ENCODE peak calls at places on chromosome 4, in seven cellular contexts. One of them, this sample, is unnamed.

GRCh38 chr4:48710446-48711209 is 69.5 kb downstream of the FRYL start:
- DNase-seq in heart left ventricle: no peak
- DNase-seq in BJ: no peak
- DNase-seq in MCF 10A: peak; percentile 23
- DNase-seq in RPMI7951: no peak
- DNase-seq in hypothalamus: no peak
- DNase-seq in activated CD8-positive, alpha-beta memory T cell treated with anti-CD3 and anti-CD28 coated beads for 24 hours: no peak
- DNase-seq in this sample: no peak

GRCh38 chr4:76801621-76802545 is 96.1 kb downstream of the SOWAHB start:
- DNase-seq in RPMI7951: no peak
- DNase-seq in activated CD8-positive, alpha-beta memory T cell treated with anti-CD3 and anti-CD28 coated beads for 24 hours: no peak
- DNase-seq in heart left ventricle: peak; percentile 60
- DNase-seq in hypothalamus: no peak
- DNase-seq in MCF 10A: no peak
- DNase-seq in BJ: no peak
- DNase-seq in this sample: peak; percentile 60

GRCh38 chr4:170007113-170007512 is 19.1 kb downstream of the MFAP3L start:
- DNase-seq in BJ: no peak
- DNase-seq in hypothalamus: no peak
- DNase-seq in MCF 10A: no peak
- DNase-seq in activated CD8-positive, alpha-beta memory T cell treated with anti-CD3 and anti-CD28 coated beads for 24 hours: no peak
- DNase-seq in RPMI7951: peak; percentile 11
- DNase-seq in heart left ventricle: no peak
- DNase-seq in this sample: no peak

GRCh38 chr4:10260777-10261176 is 144.2 kb upstream of the WDR1 start:
- DNase-seq in RPMI7951: no peak
- DNase-seq in heart left ventricle: no peak
- DNase-seq in hypothalamus: no peak
- DNase-seq in MCF 10A: no peak
- DNase-seq in activated CD8-positive, alpha-beta memory T cell treated with anti-CD3 and anti-CD28 coated beads for 24 hours: no peak
- DNase-seq in BJ: no peak
- DNase-seq in this sample: no peak

GRCh38 chr4:118313098-118313497 is 39.7 kb downstream of the PRSS12 start:
- DNase-seq in MCF 10A: no peak
- DNase-seq in RPMI7951: no peak
- DNase-seq in BJ: no peak
- DNase-seq in activated CD8-positive, alpha-beta memory T cell treated with anti-CD3 and anti-CD28 coated beads for 24 hours: no peak
- DNase-seq in hypothalamus: no peak
- DNase-seq in heart left ventricle: no peak
- DNase-seq in this sample: no peak

GRCh38 chr4:186887211-186887785 is 163.6 kb upstream of the FAT1 start:
- DNase-seq in RPMI7951: no peak
- DNase-seq in BJ: no peak
- DNase-seq in MCF 10A: peak; percentile 18
- DNase-seq in hypothalamus: no peak
- DNase-seq in activated CD8-positive, alpha-beta memory T cell treated with anti-CD3 and anti-CD28 coated beads for 24 hours: no peak
- DNase-seq in heart left ventricle: no peak
- DNase-seq in this sample: no peak

GRCh38 chr4:154908168-154908567 is 127.1 kb downstream of the RBM46 start:
- DNase-seq in MCF 10A: peak; percentile 4
- DNase-seq in BJ: no peak
- DNase-seq in activated CD8-positive, alpha-beta memory T cell treated with anti-CD3 and anti-CD28 coated beads for 24 hours: no peak
- DNase-seq in RPMI7951: peak; percentile 17
- DNase-seq in heart left ventricle: no peak
- DNase-seq in hypothalamus: no peak
- DNase-seq in this sample: no peak

GRCh38 chr4:151553874-151554273 is 144.9 kb downstream of the FHIP1A start:
- DNase-seq in activated CD8-positive, alpha-beta memory T cell treated with anti-CD3 and anti-CD28 coated beads for 24 hours: no peak
- DNase-seq in RPMI7951: no peak
- DNase-seq in heart left ventricle: no peak
- DNase-seq in hypothalamus: no peak
- DNase-seq in MCF 10A: no peak
- DNase-seq in BJ: no peak
- DNase-seq in this sample: no peak

GRCh38 chr4:155434904-155435303 is 58.1 kb upstream of the MAP9 start:
- DNase-seq in heart left ventricle: no peak
- DNase-seq in BJ: no peak
- DNase-seq in RPMI7951: no peak
- DNase-seq in MCF 10A: no peak
- DNase-seq in activated CD8-positive, alpha-beta memory T cell treated with anti-CD3 and anti-CD28 coated beads for 24 hours: no peak
- DNase-seq in hypothalamus: no peak
- DNase-seq in this sample: no peak

GRCh38 chr4:22237846-22238513 is 277.9 kb downstream of the ADGRA3 start:
- DNase-seq in activated CD8-positive, alpha-beta memory T cell treated with anti-CD3 and anti-CD28 coated beads for 24 hours: no peak
- DNase-seq in hypothalamus: no peak
- DNase-seq in heart left ventricle: no peak
- DNase-seq in MCF 10A: no peak
- DNase-seq in BJ: no peak
- DNase-seq in RPMI7951: no peak
- DNase-seq in this sample: no peak

GRCh38 chr4:97998203-97998602 is 145.1 kb downstream of the STPG2 start:
- DNase-seq in MCF 10A: peak; percentile 7
- DNase-seq in BJ: no peak
- DNase-seq in heart left ventricle: no peak
- DNase-seq in activated CD8-positive, alpha-beta memory T cell treated with anti-CD3 and anti-CD28 coated beads for 24 hours: no peak
- DNase-seq in hypothalamus: no peak
- DNase-seq in RPMI7951: no peak
- DNase-seq in this sample: no peak

GRCh38 chr4:24980064-24980690 is 50.6 kb downstream of the LGI2 start:
- DNase-seq in heart left ventricle: peak; percentile 69
- DNase-seq in hypothalamus: peak; percentile 25
- DNase-seq in BJ: no peak
- DNase-seq in activated CD8-positive, alpha-beta memory T cell treated with anti-CD3 and anti-CD28 coated beads for 24 hours: peak; percentile 59
- DNase-seq in MCF 10A: peak; percentile 73
- DNase-seq in RPMI7951: peak; percentile 51
- DNase-seq in this sample: no peak

GRCh38 chr4:36138221-36138620 is 106.1 kb downstream of the ARAP2 start:
- DNase-seq in BJ: no peak
- DNase-seq in heart left ventricle: no peak
- DNase-seq in RPMI7951: no peak
- DNase-seq in activated CD8-positive, alpha-beta memory T cell treated with anti-CD3 and anti-CD28 coated beads for 24 hours: no peak
- DNase-seq in MCF 10A: peak; percentile 29
- DNase-seq in hypothalamus: no peak
- DNase-seq in this sample: no peak

GRCh38 chr4:68905598-68906237 is 45.9 kb downstream of the UGT2A3 start:
- DNase-seq in activated CD8-positive, alpha-beta memory T cell treated with anti-CD3 and anti-CD28 coated beads for 24 hours: no peak
- DNase-seq in hypothalamus: no peak
- DNase-seq in RPMI7951: no peak
- DNase-seq in MCF 10A: no peak
- DNase-seq in heart left ventricle: no peak
- DNase-seq in BJ: no peak
- DNase-seq in this sample: no peak

GRCh38 chr4:112411781-112412281 is 104.1 kb downstream of the NEUROG2 start:
- DNase-seq in RPMI7951: no peak
- DNase-seq in MCF 10A: no peak
- DNase-seq in BJ: no peak
- DNase-seq in activated CD8-positive, alpha-beta memory T cell treated with anti-CD3 and anti-CD28 coated beads for 24 hours: no peak
- DNase-seq in heart left ventricle: no peak
- DNase-seq in hypothalamus: no peak
- DNase-seq in this sample: peak; percentile 29

GRCh38 chr4:61210186-61210939 is 10.2 kb downstream of the ADGRL3 start:
- DNase-seq in RPMI7951: no peak
- DNase-seq in heart left ventricle: no peak
- DNase-seq in BJ: no peak
- DNase-seq in activated CD8-positive, alpha-beta memory T cell treated with anti-CD3 and anti-CD28 coated beads for 24 hours: no peak
- DNase-seq in MCF 10A: peak; percentile 7
- DNase-seq in hypothalamus: peak; percentile 46
- DNase-seq in this sample: no peak

GRCh38 chr4:8201341-8201781 is 2.3 kb downstream of the SH3TC1 start:
- DNase-seq in hypothalamus: no peak
- DNase-seq in MCF 10A: no peak
- DNase-seq in heart left ventricle: no peak
- DNase-seq in BJ: no peak
- DNase-seq in activated CD8-positive, alpha-beta memory T cell treated with anti-CD3 and anti-CD28 coated beads for 24 hours: peak; percentile 75
- DNase-seq in RPMI7951: no peak
- DNase-seq in this sample: no peak

GRCh38 chr4:186881521-186882220 is 158.0 kb upstream of the FAT1 start:
- DNase-seq in RPMI7951: peak; percentile 68
- DNase-seq in hypothalamus: no peak
- DNase-seq in activated CD8-positive, alpha-beta memory T cell treated with anti-CD3 and anti-CD28 coated beads for 24 hours: no peak
- DNase-seq in BJ: peak; percentile 50
- DNase-seq in MCF 10A: peak; percentile 9
- DNase-seq in heart left ventricle: no peak
- DNase-seq in this sample: no peak

GRCh38 chr4:173521474-173522159 is 8.4 kb downstream of the HAND2 start:
- DNase-seq in MCF 10A: no peak
- DNase-seq in activated CD8-positive, alpha-beta memory T cell treated with anti-CD3 and anti-CD28 coated beads for 24 hours: no peak
- DNase-seq in heart left ventricle: peak; percentile 55
- DNase-seq in hypothalamus: no peak
- DNase-seq in RPMI7951: no peak
- DNase-seq in BJ: no peak
- DNase-seq in this sample: peak; percentile 76

GRCh38 chr4:167428172-167428571 is 193.9 kb upstream of the SPOCK3 start:
- DNase-seq in RPMI7951: no peak
- DNase-seq in BJ: no peak
- DNase-seq in MCF 10A: peak; percentile 31
- DNase-seq in activated CD8-positive, alpha-beta memory T cell treated with anti-CD3 and anti-CD28 coated beads for 24 hours: no peak
- DNase-seq in heart left ventricle: no peak
- DNase-seq in hypothalamus: no peak
- DNase-seq in this sample: no peak

GRCh38 chr4:119138046-119138445 is 2.4 kb downstream of the MYOZ2 start:
- DNase-seq in hypothalamus: no peak
- DNase-seq in RPMI7951: peak; percentile 24
- DNase-seq in heart left ventricle: peak; percentile 41
- DNase-seq in BJ: no peak
- DNase-seq in activated CD8-positive, alpha-beta memory T cell treated with anti-CD3 and anti-CD28 coated beads for 24 hours: no peak
- DNase-seq in MCF 10A: no peak
- DNase-seq in this sample: no peak

GRCh38 chr4:99447079-99447478 is 11.9 kb upstream of the ADH7 start:
- DNase-seq in BJ: no peak
- DNase-seq in RPMI7951: peak; percentile 71
- DNase-seq in heart left ventricle: no peak
- DNase-seq in hypothalamus: no peak
- DNase-seq in MCF 10A: peak; percentile 68
- DNase-seq in activated CD8-positive, alpha-beta memory T cell treated with anti-CD3 and anti-CD28 coated beads for 24 hours: no peak
- DNase-seq in this sample: no peak

GRCh38 chr4:95124906-95125504 is 367.2 kb downstream of the BMPR1B start:
- DNase-seq in hypothalamus: peak; percentile 0
- DNase-seq in MCF 10A: peak; percentile 71
- DNase-seq in RPMI7951: peak; percentile 49
- DNase-seq in BJ: no peak
- DNase-seq in activated CD8-positive, alpha-beta memory T cell treated with anti-CD3 and anti-CD28 coated beads for 24 hours: no peak
- DNase-seq in heart left ventricle: no peak
- DNase-seq in this sample: no peak

GRCh38 chr4:72525938-72526337 is 43.1 kb downstream of the ADAMTS3 start:
- DNase-seq in hypothalamus: peak; percentile 8
- DNase-seq in heart left ventricle: peak; percentile 80
- DNase-seq in MCF 10A: peak; percentile 68
- DNase-seq in RPMI7951: peak; percentile 2
- DNase-seq in BJ: peak; percentile 5
- DNase-seq in activated CD8-positive, alpha-beta memory T cell treated with anti-CD3 and anti-CD28 coated beads for 24 hours: no peak
- DNase-seq in this sample: peak; percentile 83

GRCh38 chr4:156303708-156304107 is 350.0 kb upstream of the CTSO start:
- DNase-seq in BJ: no peak
- DNase-seq in hypothalamus: no peak
- DNase-seq in heart left ventricle: no peak
- DNase-seq in activated CD8-positive, alpha-beta memory T cell treated with anti-CD3 and anti-CD28 coated beads for 24 hours: no peak
- DNase-seq in MCF 10A: no peak
- DNase-seq in RPMI7951: no peak
- DNase-seq in this sample: no peak

GRCh38 chr4:2837904-2838496 is 5.6 kb upstream of the ADD1 start:
- DNase-seq in activated CD8-positive, alpha-beta memory T cell treated with anti-CD3 and anti-CD28 coated beads for 24 hours: peak; percentile 79
- DNase-seq in BJ: no peak
- DNase-seq in RPMI7951: no peak
- DNase-seq in hypothalamus: no peak
- DNase-seq in MCF 10A: no peak
- DNase-seq in heart left ventricle: no peak
- DNase-seq in this sample: no peak

GRCh38 chr4:91963489-91963888 is 340.3 kb upstream of the GRID2 start:
- DNase-seq in MCF 10A: peak; percentile 37
- DNase-seq in heart left ventricle: no peak
- DNase-seq in RPMI7951: peak; percentile 62
- DNase-seq in activated CD8-positive, alpha-beta memory T cell treated with anti-CD3 and anti-CD28 coated beads for 24 hours: no peak
- DNase-seq in BJ: no peak
- DNase-seq in hypothalamus: no peak
- DNase-seq in this sample: no peak

GRCh38 chr4:100042235-100042634 is 92.2 kb upstream of the H2AZ1 start:
- DNase-seq in BJ: no peak
- DNase-seq in hypothalamus: no peak
- DNase-seq in MCF 10A: peak; percentile 48
- DNase-seq in RPMI7951: no peak
- DNase-seq in heart left ventricle: no peak
- DNase-seq in activated CD8-positive, alpha-beta memory T cell treated with anti-CD3 and anti-CD28 coated beads for 24 hours: no peak
- DNase-seq in this sample: no peak

GRCh38 chr4:79757580-79757979 is 315.4 kb downstream of the ANTXR2 start:
- DNase-seq in BJ: no peak
- DNase-seq in MCF 10A: no peak
- DNase-seq in RPMI7951: no peak
- DNase-seq in hypothalamus: no peak
- DNase-seq in activated CD8-positive, alpha-beta memory T cell treated with anti-CD3 and anti-CD28 coated beads for 24 hours: no peak
- DNase-seq in heart left ventricle: no peak
- DNase-seq in this sample: no peak

GRCh38 chr4:153555730-153556440 is 89.7 kb downstream of the TMEM131L start:
- DNase-seq in MCF 10A: peak; percentile 67
- DNase-seq in heart left ventricle: peak; percentile 85
- DNase-seq in RPMI7951: peak; percentile 71
- DNase-seq in activated CD8-positive, alpha-beta memory T cell treated with anti-CD3 and anti-CD28 coated beads for 24 hours: no peak
- DNase-seq in BJ: no peak
- DNase-seq in hypothalamus: no peak
- DNase-seq in this sample: peak; percentile 93

GRCh38 chr4:114791976-114792375 is 193.4 kb downstream of the UGT8 start:
- DNase-seq in MCF 10A: no peak
- DNase-seq in hypothalamus: no peak
- DNase-seq in heart left ventricle: no peak
- DNase-seq in activated CD8-positive, alpha-beta memory T cell treated with anti-CD3 and anti-CD28 coated beads for 24 hours: no peak
- DNase-seq in RPMI7951: no peak
- DNase-seq in BJ: no peak
- DNase-seq in this sample: no peak

GRCh38 chr4:37639551-37640293 is 46.5 kb downstream of the RELL1 start:
- DNase-seq in heart left ventricle: no peak
- DNase-seq in MCF 10A: no peak
- DNase-seq in BJ: no peak
- DNase-seq in activated CD8-positive, alpha-beta memory T cell treated with anti-CD3 and anti-CD28 coated beads for 24 hours: no peak
- DNase-seq in RPMI7951: no peak
- DNase-seq in hypothalamus: no peak
- DNase-seq in this sample: no peak

GRCh38 chr4:139603576-139604387 is 47.8 kb upstream of the SETD7 start:
- DNase-seq in MCF 10A: peak; percentile 80
- DNase-seq in heart left ventricle: peak; percentile 26
- DNase-seq in BJ: no peak
- DNase-seq in hypothalamus: no peak
- DNase-seq in activated CD8-positive, alpha-beta memory T cell treated with anti-CD3 and anti-CD28 coated beads for 24 hours: no peak
- DNase-seq in RPMI7951: peak; percentile 47
- DNase-seq in this sample: no peak

This sample was measured in left ventricle myocardium superior.